ENCODE peak calls at places on chromosomes 4 and X, in four cellular contexts. U, R, E and P are unnamed samples.

GRCh38 chrX:794311-794710 is 163.7 kb downstream of the SHOX start:
- DNase-seq in U (no peak), R (no peak), E (no peak), P (no peak)

GRCh38 chrX:25442501-25442900 is 426.7 kb upstream of the ARX start:
- DNase-seq in U (no peak), R (no peak), E (no peak), P (no peak)

GRCh38 chr4:7886250-7886973 is 53.2 kb downstream of the AFAP1 start:
- DNase-seq in U (no peak), R (no peak), E (no peak), P (no peak)

GRCh38 chrX:71099736-71100135 is 4.1 kb downstream of the FOXO4 start:
- DNase-seq in U (no peak), R (no peak), E (no peak), P (no peak)

GRCh38 chr4:4474496-4474895 is 67.4 kb downstream of the STX18 start:
- DNase-seq in U (no peak), R (no peak), E (no peak), P (no peak)

GRCh38 chrX:119624951-119625668 is 18.9 kb upstream of the NKRF start:
- DNase-seq in U (no peak), R (no peak), E (no peak), P (no peak)

GRCh38 chr4:52914051-52914605 is 52.0 kb downstream of the RASL11B start:
- DNase-seq in U (no peak), R (no peak), E (no peak), P (no peak)

GRCh38 chrX:123405231-123405630 is 221.2 kb downstream of the GRIA3 start:
- DNase-seq in U (no peak), R (no peak), E (no peak), P (no peak)

GRCh38 chr4:22515145-22515887 is 550 bp downstream of the ADGRA3 start:
- DNase-seq in U (peak), R (no peak), E (no peak), P (peak)

GRCh38 chrX:43962636-43963035 is 10.6 kb downstream of the NDP start:
- DNase-seq in U (no peak), R (no peak), E (no peak), P (no peak)

GRCh38 chrX:23901805-23902204 is 5.9 kb downstream of the APOO start:
- DNase-seq in U (peak), R (peak), E (peak), P (no peak)

GRCh38 chrX:45068555-45068954 is 132.1 kb downstream of the DIPK2B start:
- DNase-seq in U (no peak), R (no peak), E (no peak), P (peak)
- TF ChIP-seq JUND in U (no peak), R (no peak), E (no peak), P (no peak)

GRCh38 chrX:153871451-153871850 is 14.5 kb downstream of the L1CAM start:
- DNase-seq in U (no peak), R (no peak), E (no peak), P (no peak)
- TF ChIP-seq JUND in U (no peak), R (no peak), E (no peak), P (no peak)

DNA sequence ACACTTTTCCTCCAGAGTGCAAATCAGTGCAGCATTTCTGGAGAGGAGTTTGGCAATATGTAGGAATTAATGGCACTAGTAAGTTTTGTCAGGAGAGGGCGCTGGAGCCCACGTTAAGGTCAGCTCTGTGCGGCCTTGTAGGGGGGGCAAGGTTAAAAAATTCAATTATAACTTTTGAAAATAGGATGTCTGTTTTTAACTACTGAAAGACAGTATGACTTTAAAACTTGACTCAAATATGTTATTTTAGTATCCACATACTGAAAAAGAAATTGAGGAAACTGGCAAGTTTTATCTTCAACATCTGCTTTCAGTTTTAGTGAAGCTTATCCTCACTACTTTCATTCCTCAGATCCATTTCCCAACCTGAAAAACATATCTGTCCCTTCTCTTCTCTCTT is 30.9 kb upstream of the HSD17B13 start:
- DNase-seq in U (peak), R (peak), E (peak), P (peak)
- TF ChIP-seq JUND in U (no peak), R (no peak), E (no peak), P (no peak)

DNA sequence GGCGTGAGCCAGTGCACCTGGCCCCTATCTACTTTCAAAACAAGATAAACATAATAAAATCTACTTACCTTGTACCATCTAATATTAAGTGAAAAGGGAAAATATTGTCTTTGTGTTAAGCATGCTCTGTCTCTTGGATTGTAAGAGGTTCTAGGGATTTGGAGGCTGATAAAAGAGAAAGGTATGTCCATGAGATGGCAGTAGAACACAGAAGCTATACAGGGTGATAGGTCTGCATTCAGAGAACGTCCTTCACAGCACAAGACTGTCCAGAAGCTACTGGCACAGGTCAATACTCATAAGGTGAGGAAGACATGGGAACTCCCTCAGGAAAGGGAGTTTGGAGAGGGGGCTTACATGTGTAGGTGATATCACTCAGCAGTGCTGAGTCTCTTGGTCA is 135.5 kb downstream of the TMEM47 start:
- DNase-seq in U (no peak), R (no peak), E (no peak), P (peak)
- TF ChIP-seq JUND in U (no peak), R (no peak), E (no peak), P (no peak)

GRCh38 chr4:41913509-41913908 is 21.7 kb upstream of the TMEM33 start:
- DNase-seq in U (no peak), R (peak), E (no peak), P (no peak)

GRCh38 chr4:41912546-41912945 is 22.7 kb upstream of the TMEM33 start:
- DNase-seq in U (no peak), R (no peak), E (no peak), P (no peak)
- TF ChIP-seq JUND in U (no peak), R (no peak), E (no peak), P (no peak)

GRCh38 chr4:56804551-56804950 is 16.9 kb downstream of the SPINK2 start:
- DNase-seq in U (no peak), R (no peak), E (peak), P (no peak)
- TF ChIP-seq JUND in U (no peak), R (no peak), E (no peak), P (no peak)

DNA sequence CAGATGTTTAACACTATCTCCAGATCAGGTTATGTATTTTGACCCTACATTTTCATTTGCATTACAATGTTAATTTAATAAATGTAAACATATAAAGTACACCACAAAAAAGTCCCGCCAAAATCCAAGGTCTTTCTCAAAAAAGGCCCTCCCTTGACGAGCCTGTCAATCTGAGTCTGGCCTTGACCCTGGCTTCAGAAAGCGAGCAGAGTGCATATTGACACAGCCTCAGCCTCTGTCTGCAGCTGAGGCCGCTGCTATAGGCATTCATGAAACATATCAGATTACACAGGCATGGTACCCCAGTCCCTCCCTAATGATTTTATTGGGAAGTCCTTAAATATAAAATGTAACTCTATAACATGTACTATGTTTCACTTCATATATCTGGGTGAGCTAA is 6.2 kb downstream of the MBNL3 start:
- DNase-seq in U (no peak), R (no peak), E (no peak), P (no peak)
- TF ChIP-seq JUND in U (no peak), R (no peak), E (no peak), P (no peak)

DNA sequence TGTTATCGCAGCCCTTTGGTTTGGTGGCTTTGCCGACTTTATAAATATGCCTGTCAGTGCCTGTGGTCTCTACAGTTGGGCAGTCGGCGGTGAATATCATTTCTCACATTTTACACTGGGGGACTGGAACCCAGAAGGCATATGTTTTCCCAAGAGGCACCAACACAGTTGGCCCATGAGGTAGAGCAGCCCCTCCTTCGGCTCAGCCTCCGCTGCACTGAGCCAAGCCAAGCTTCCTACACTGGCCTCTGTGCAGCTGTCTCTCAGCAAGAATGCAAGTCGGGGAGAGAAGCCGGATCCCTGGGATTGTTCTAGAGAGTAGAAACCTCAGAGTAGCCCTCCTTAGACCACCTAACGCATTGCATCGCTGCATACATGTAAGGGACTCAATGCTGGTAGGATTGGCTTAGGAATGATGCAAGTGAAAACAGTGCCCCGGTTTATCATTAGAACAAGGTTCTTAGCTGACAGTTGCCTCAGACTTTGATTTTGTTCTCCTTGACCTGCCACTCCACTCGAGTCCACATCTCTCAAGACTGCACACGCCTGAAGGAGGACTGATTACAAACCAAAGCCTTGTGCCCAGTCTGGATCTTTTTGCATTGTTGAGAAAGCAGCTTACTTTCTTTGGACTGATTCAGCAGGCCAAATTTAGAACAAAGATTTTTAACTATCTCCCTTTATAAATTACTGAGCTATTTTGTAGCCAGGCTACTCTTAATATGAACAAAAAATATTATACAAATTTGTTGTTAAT is 125.4 kb downstream of the PTTG2 start:
- DNase-seq in U (no peak), R (no peak), E (no peak), P (no peak)
- TF ChIP-seq JUND in U (no peak), R (no peak), E (no peak), P (no peak)

GRCh38 chrX:110116581-110116980 is 113.7 kb downstream of the TMEM164 start:
- DNase-seq in U (no peak), R (no peak), E (no peak), P (no peak)
- TF ChIP-seq JUND in U (no peak), R (no peak), E (no peak), P (no peak)